ENCODE peak calls at places on chromosomes 13 and 19, in nine cellular contexts. E is NCI-H1436 treated with DMSO at 0.1 percent for 48 hours; G is adrenal gland; H is CD8-positive, alpha-beta memory T cell; Z is psoas muscle; A is Daoy; M is GM20000; X is NCI-H2171; B is iris pigment epithelial cell. O is an unnamed sample.

GRCh38 chr13:66855110-66855509 is 375.0 kb downstream of the PCDH9 start:
- DNase-seq in M (no peak), B (no peak), E (no peak), A (no peak), X (no peak), G (no peak), Z (no peak), H (no peak), O (no peak)

GRCh38 chr19:3732108-3732507 is 23.9 kb downstream of the TJP3 start:
- DNase-seq in G (no peak), X (no peak), M (no peak), E (no peak), A (no peak), H (no peak), Z (no peak), B (no peak), O (no peak)

GRCh38 chr19:17321655-17322489 is 12.5 kb downstream of the DDA1 start:
- DNase-seq in H (no peak), G (no peak), A (no peak), E (no peak), Z (no peak), M (no peak), X (no peak), B (no peak), O (no peak)

GRCh38 chr19:12792048-12792852 is 964 bp downstream of the JUNB start:
- DNase-seq in M (peak; percentile 62), G (peak; percentile 79), X (peak; percentile 75), A (peak; percentile 85), E (no peak), B (peak; percentile 53), H (peak; percentile 85), Z (peak; percentile 88), O (peak; percentile 87)

GRCh38 chr19:41893899-41894298 is 10.9 kb downstream of the ARHGEF1 start:
- DNase-seq in M (no peak), G (no peak), A (no peak), E (no peak), Z (no peak), X (no peak), H (no peak), B (peak; percentile 44), O (no peak)

GRCh38 chr13:110317093-110317492 is 10.0 kb downstream of the COL4A2 start:
- DNase-seq in B (no peak), X (no peak), G (no peak), H (no peak), M (no peak), E (no peak), Z (no peak), A (no peak), O (no peak)

GRCh38 chr19:8220481-8220880 is 11.3 kb downstream of the CERS4 start:
- DNase-seq in H (no peak), A (no peak), M (no peak), B (no peak), Z (no peak), X (no peak), G (no peak), E (no peak), O (no peak)

GRCh38 chr13:99354371-99354951 is 47.3 kb upstream of the GPR183 start:
- DNase-seq in M (peak; percentile 30), B (no peak), H (no peak), X (no peak), Z (no peak), E (no peak), G (no peak), A (no peak), O (no peak)

GRCh38 chr13:114125589-114125988 is 6.8 kb downstream of the RASA3 start:
- DNase-seq in Z (peak; percentile 13), M (no peak), H (no peak), X (no peak), B (no peak), G (no peak), E (no peak), A (no peak), O (no peak)

GRCh38 chr13:31355001-31355400 is 155.2 kb downstream of the B3GLCT start:
- DNase-seq in E (no peak), G (no peak), X (no peak), M (no peak), H (no peak), Z (no peak), A (no peak), B (no peak), O (no peak)

GRCh38 chr13:32503727-32504126 is 34.9 kb downstream of the N4BP2L2 start:
- DNase-seq in E (no peak), M (no peak), H (no peak), Z (no peak), B (no peak), X (no peak), G (peak; percentile 65), A (no peak), O (no peak)

GRCh38 chr19:16111160-16111908 is at the start of gene RAB8A:
- DNase-seq in G (peak; percentile 99), A (peak; percentile 100), E (peak; percentile 94), X (peak; percentile 99), B (peak; percentile 99), H (peak; percentile 99), Z (peak; percentile 100), M (peak; percentile 98), O (peak; percentile 100)

GRCh38 chr19:5914358-5914774 is 312 bp downstream of the CAPS start:
- DNase-seq in H (no peak), Z (no peak), B (no peak), X (no peak), M (no peak), A (no peak), E (no peak), G (no peak), O (no peak)

GRCh38 chr19:38700933-38701454 is 43.3 kb downstream of the CAPN12 start:
- DNase-seq in E (no peak), X (no peak), B (no peak), Z (no peak), G (no peak), H (no peak), M (no peak), A (no peak), O (no peak)

GRCh38 chr19:27745978-27746542 is 1466.9 kb downstream of the UQCRFS1 start:
- DNase-seq in G (peak; percentile 1), H (no peak), B (no peak), A (no peak), X (no peak), Z (no peak), M (no peak), E (no peak), O (no peak)

O was measured in heart left ventricle.